ENCODE peak calls at places on chromosomes 13 and 19, in six cellular contexts. One of them, this sample, is unnamed.
A peak's percentile ranks its signal among the peaks of the same experiment; 100 is the strongest.

GRCh38 chr19:18109731-18110671 is 12.4 kb downstream of the MAST3 start:
- DNase-seq in IMR-90: no peak
- DNase-seq in hepatic stellate cell: peak; percentile 67
- DNase-seq in stimulated activated CD8-positive, alpha-beta memory T cell treated with anti-CD3 and anti-CD28 coated beads, Interleukin-4, amount 100 ng/mL, for 1 hour: no peak
- DNase-seq in CD8-positive, alpha-beta T cell: no peak
- DNase-seq in left ventricle myocardium inferior: peak; percentile 66
- DNase-seq in this sample: no peak

GRCh38 chr19:958967-959685 is 25.0 kb upstream of the WDR18 start:
- DNase-seq in CD8-positive, alpha-beta T cell: no peak
- DNase-seq in IMR-90: peak; percentile 67
- DNase-seq in stimulated activated CD8-positive, alpha-beta memory T cell treated with anti-CD3 and anti-CD28 coated beads, Interleukin-4, amount 100 ng/mL, for 1 hour: no peak
- DNase-seq in hepatic stellate cell: no peak
- DNase-seq in left ventricle myocardium inferior: no peak
- DNase-seq in this sample: no peak

GRCh38 chr13:113002206-113002821 is 33.3 kb downstream of the MCF2L start:
- DNase-seq in hepatic stellate cell: no peak
- DNase-seq in left ventricle myocardium inferior: no peak
- DNase-seq in CD8-positive, alpha-beta T cell: no peak
- DNase-seq in IMR-90: no peak
- DNase-seq in stimulated activated CD8-positive, alpha-beta memory T cell treated with anti-CD3 and anti-CD28 coated beads, Interleukin-4, amount 100 ng/mL, for 1 hour: no peak
- DNase-seq in this sample: no peak

GRCh38 chr13:101453784-101454201 is 1.3 kb downstream of the ITGBL1 start:
- DNase-seq in left ventricle myocardium inferior: peak; percentile 17
- DNase-seq in CD8-positive, alpha-beta T cell: no peak
- DNase-seq in stimulated activated CD8-positive, alpha-beta memory T cell treated with anti-CD3 and anti-CD28 coated beads, Interleukin-4, amount 100 ng/mL, for 1 hour: no peak
- DNase-seq in hepatic stellate cell: no peak
- DNase-seq in IMR-90: no peak
- DNase-seq in this sample: no peak

GRCh38 chr19:480016-480855 is 16.1 kb upstream of the MADCAM1 start:
- DNase-seq in left ventricle myocardium inferior: peak; percentile 88
- DNase-seq in CD8-positive, alpha-beta T cell: peak; percentile 24
- DNase-seq in IMR-90: no peak
- DNase-seq in hepatic stellate cell: no peak
- DNase-seq in stimulated activated CD8-positive, alpha-beta memory T cell treated with anti-CD3 and anti-CD28 coated beads, Interleukin-4, amount 100 ng/mL, for 1 hour: no peak
- DNase-seq in this sample: no peak

GRCh38 chr19:5960005-5961001 is 17.6 kb downstream of the RANBP3 start:
- DNase-seq in IMR-90: no peak
- DNase-seq in left ventricle myocardium inferior: peak; percentile 56
- DNase-seq in hepatic stellate cell: no peak
- DNase-seq in stimulated activated CD8-positive, alpha-beta memory T cell treated with anti-CD3 and anti-CD28 coated beads, Interleukin-4, amount 100 ng/mL, for 1 hour: no peak
- DNase-seq in CD8-positive, alpha-beta T cell: no peak
- DNase-seq in this sample: no peak

GRCh38 chr19:34837262-34837661 is 64.2 kb upstream of the ZNF599 start:
- DNase-seq in IMR-90: no peak
- DNase-seq in hepatic stellate cell: no peak
- DNase-seq in CD8-positive, alpha-beta T cell: no peak
- DNase-seq in left ventricle myocardium inferior: peak; percentile 74
- DNase-seq in stimulated activated CD8-positive, alpha-beta memory T cell treated with anti-CD3 and anti-CD28 coated beads, Interleukin-4, amount 100 ng/mL, for 1 hour: no peak
- DNase-seq in this sample: no peak

GRCh38 chr13:45472171-45472705 is 7.5 kb downstream of the COG3 start:
- DNase-seq in left ventricle myocardium inferior: no peak
- DNase-seq in CD8-positive, alpha-beta T cell: no peak
- DNase-seq in IMR-90: peak; percentile 20
- DNase-seq in hepatic stellate cell: no peak
- DNase-seq in stimulated activated CD8-positive, alpha-beta memory T cell treated with anti-CD3 and anti-CD28 coated beads, Interleukin-4, amount 100 ng/mL, for 1 hour: no peak
- DNase-seq in this sample: no peak

GRCh38 chr19:51158474-51159129 is 16.5 kb downstream of the SIGLEC7 start:
- DNase-seq in IMR-90: peak; percentile 7
- DNase-seq in stimulated activated CD8-positive, alpha-beta memory T cell treated with anti-CD3 and anti-CD28 coated beads, Interleukin-4, amount 100 ng/mL, for 1 hour: peak; percentile 54
- DNase-seq in left ventricle myocardium inferior: peak; percentile 52
- DNase-seq in CD8-positive, alpha-beta T cell: peak; percentile 49
- DNase-seq in hepatic stellate cell: peak; percentile 19
- DNase-seq in this sample: peak; percentile 33

GRCh38 chr19:45766919-45767346 is 2.1 kb downstream of the SIX5 start:
- DNase-seq in hepatic stellate cell: peak; percentile 62
- DNase-seq in left ventricle myocardium inferior: no peak
- DNase-seq in CD8-positive, alpha-beta T cell: no peak
- DNase-seq in IMR-90: peak; percentile 16
- DNase-seq in stimulated activated CD8-positive, alpha-beta memory T cell treated with anti-CD3 and anti-CD28 coated beads, Interleukin-4, amount 100 ng/mL, for 1 hour: no peak
- DNase-seq in this sample: no peak

GRCh38 chr19:17333611-17334413 is 843 bp downstream of the ANO8 start:
- DNase-seq in IMR-90: peak; percentile 80
- DNase-seq in CD8-positive, alpha-beta T cell: no peak
- DNase-seq in left ventricle myocardium inferior: no peak
- DNase-seq in hepatic stellate cell: peak; percentile 89
- DNase-seq in stimulated activated CD8-positive, alpha-beta memory T cell treated with anti-CD3 and anti-CD28 coated beads, Interleukin-4, amount 100 ng/mL, for 1 hour: no peak
- DNase-seq in this sample: no peak

GRCh38 chr19:49802836-49803528 is 10.1 kb downstream of the FUZ start:
- DNase-seq in left ventricle myocardium inferior: no peak
- DNase-seq in IMR-90: no peak
- DNase-seq in hepatic stellate cell: no peak
- DNase-seq in CD8-positive, alpha-beta T cell: no peak
- DNase-seq in stimulated activated CD8-positive, alpha-beta memory T cell treated with anti-CD3 and anti-CD28 coated beads, Interleukin-4, amount 100 ng/mL, for 1 hour: no peak
- DNase-seq in this sample: no peak

GRCh38 chr19:41595258-41595889 is 19.4 kb downstream of the CEACAM21 start:
- DNase-seq in CD8-positive, alpha-beta T cell: peak; percentile 26
- DNase-seq in IMR-90: peak; percentile 74
- DNase-seq in hepatic stellate cell: peak; percentile 64
- DNase-seq in left ventricle myocardium inferior: peak; percentile 23
- DNase-seq in stimulated activated CD8-positive, alpha-beta memory T cell treated with anti-CD3 and anti-CD28 coated beads, Interleukin-4, amount 100 ng/mL, for 1 hour: no peak
- DNase-seq in this sample: peak; percentile 36

GRCh38 chr13:76641056-76641455 is 245.1 kb downstream of the KCTD12 start:
- DNase-seq in IMR-90: no peak
- DNase-seq in hepatic stellate cell: no peak
- DNase-seq in stimulated activated CD8-positive, alpha-beta memory T cell treated with anti-CD3 and anti-CD28 coated beads, Interleukin-4, amount 100 ng/mL, for 1 hour: no peak
- DNase-seq in CD8-positive, alpha-beta T cell: no peak
- DNase-seq in left ventricle myocardium inferior: no peak
- DNase-seq in this sample: no peak

GRCh38 chr19:50794074-50794777 is 4.0 kb downstream of the ACP4 start:
- DNase-seq in stimulated activated CD8-positive, alpha-beta memory T cell treated with anti-CD3 and anti-CD28 coated beads, Interleukin-4, amount 100 ng/mL, for 1 hour: no peak
- DNase-seq in IMR-90: no peak
- DNase-seq in hepatic stellate cell: no peak
- DNase-seq in CD8-positive, alpha-beta T cell: no peak
- DNase-seq in left ventricle myocardium inferior: no peak
- DNase-seq in this sample: no peak

GRCh38 chr19:6455924-6456323 is 3.7 kb downstream of the SLC25A23 start:
- DNase-seq in CD8-positive, alpha-beta T cell: no peak
- DNase-seq in left ventricle myocardium inferior: no peak
- DNase-seq in IMR-90: no peak
- DNase-seq in hepatic stellate cell: no peak
- DNase-seq in stimulated activated CD8-positive, alpha-beta memory T cell treated with anti-CD3 and anti-CD28 coated beads, Interleukin-4, amount 100 ng/mL, for 1 hour: no peak
- DNase-seq in this sample: no peak

GRCh38 chr19:49570997-49571676 is 9.2 kb downstream of the NOSIP start:
- DNase-seq in IMR-90: no peak
- DNase-seq in left ventricle myocardium inferior: no peak
- DNase-seq in hepatic stellate cell: no peak
- DNase-seq in stimulated activated CD8-positive, alpha-beta memory T cell treated with anti-CD3 and anti-CD28 coated beads, Interleukin-4, amount 100 ng/mL, for 1 hour: no peak
- DNase-seq in CD8-positive, alpha-beta T cell: no peak
- DNase-seq in this sample: no peak

GRCh38 chr19:48249502-48250014 is 6.2 kb downstream of the CARD8 start:
- DNase-seq in IMR-90: no peak
- DNase-seq in left ventricle myocardium inferior: peak; percentile 41
- DNase-seq in CD8-positive, alpha-beta T cell: peak; percentile 30
- DNase-seq in stimulated activated CD8-positive, alpha-beta memory T cell treated with anti-CD3 and anti-CD28 coated beads, Interleukin-4, amount 100 ng/mL, for 1 hour: peak; percentile 43
- DNase-seq in hepatic stellate cell: no peak
- DNase-seq in this sample: no peak

GRCh38 chr13:36133950-36134349 is 2.8 kb upstream of the DCLK1 start:
- DNase-seq in IMR-90: no peak
- DNase-seq in left ventricle myocardium inferior: no peak
- DNase-seq in CD8-positive, alpha-beta T cell: no peak
- DNase-seq in stimulated activated CD8-positive, alpha-beta memory T cell treated with anti-CD3 and anti-CD28 coated beads, Interleukin-4, amount 100 ng/mL, for 1 hour: no peak
- DNase-seq in hepatic stellate cell: no peak
- DNase-seq in this sample: no peak

This sample was measured in Panc1.